ENCODE peak calls at places on chromosomes 3 and 15, in six cellular contexts. A, F, E, N, C and Q are unnamed samples.

GRCh38 chr3:65742914-65743313 is 295.8 kb downstream of the MAGI1 start:
- DNase-seq in A (no peak), F (no peak), E (no peak), N (no peak), C (no peak), Q (no peak)

GRCh38 chr3:187291001-187291511 is 481 bp downstream of the MASP1 start:
- DNase-seq in A (no peak), F (no peak), E (no peak), N (no peak), C (no peak), Q (no peak)

GRCh38 chr3:190595807-190596206 is 81.9 kb downstream of the IL1RAP start:
- DNase-seq in A (no peak), F (no peak), E (no peak), N (no peak), C (no peak), Q (no peak)

GRCh38 chr15:91385301-91385700 is 285.2 kb downstream of the SV2B start:
- DNase-seq in A (no peak), F (no peak), E (no peak), N (no peak), C (peak; percentile 18), Q (no peak)

GRCh38 chr3:15345051-15345607 is 12.7 kb upstream of the SH3BP5 start:
- DNase-seq in A (no peak), F (no peak), E (no peak), N (peak; percentile 58), C (no peak), Q (no peak)

GRCh38 chr15:97748576-97748975 is 211.9 kb upstream of the ARRDC4 start:
- DNase-seq in A (no peak), F (no peak), E (no peak), N (no peak), C (no peak), Q (no peak)

GRCh38 chr15:74062671-74063070 is 19.7 kb downstream of the GOLGA6A start:
- DNase-seq in A (no peak), F (no peak), E (no peak), N (no peak), C (no peak), Q (no peak)

GRCh38 chr3:38610934-38611333 is 38.6 kb downstream of the SCN5A start:
- DNase-seq in A (no peak), F (no peak), E (no peak), N (no peak), C (no peak), Q (no peak)

GRCh38 chr15:20106026-20106425 is 435.6 kb downstream of the GOLGA6L6 start:
- DNase-seq in A (no peak), F (no peak), E (no peak), N (no peak), C (no peak), Q (no peak)

GRCh38 chr3:32305477-32305876 is 67.0 kb downstream of the CMTM8 start:
- DNase-seq in A (no peak), F (no peak), E (no peak), N (no peak), C (no peak), Q (no peak)

GRCh38 chr3:54932606-54933005 is 4.7 kb upstream of the LRTM1 start:
- DNase-seq in A (no peak), F (no peak), E (no peak), N (no peak), C (no peak), Q (no peak)

GRCh38 chr3:126656376-126657134 is 1.6 kb upstream of the TXNRD3 start:
- DNase-seq in A (no peak), F (no peak), E (no peak), N (no peak), C (no peak), Q (no peak)

GRCh38 chr3:150786791-150787190 is 23.8 kb upstream of the SIAH2 start:
- DNase-seq in A (no peak), F (no peak), E (no peak), N (no peak), C (no peak), Q (no peak)

GRCh38 chr15:32819406-32819930 is 101.7 kb downstream of the GREM1 start:
- DNase-seq in A (no peak), F (no peak), E (no peak), N (no peak), C (no peak), Q (no peak)

GRCh38 chr3:194871143-194871863 is 185.6 kb downstream of the FAM43A start:
- DNase-seq in A (peak; percentile 60), F (no peak), E (peak; percentile 83), N (peak; percentile 48), C (peak; percentile 53), Q (no peak)

GRCh38 chr3:81735334-81735733 is 26.1 kb downstream of the GBE1 start:
- DNase-seq in A (no peak), F (no peak), E (no peak), N (no peak), C (no peak), Q (no peak)

GRCh38 chr15:45858491-45858890 is 223.7 kb downstream of the SQOR start:
- DNase-seq in A (no peak), F (no peak), E (no peak), N (no peak), C (no peak), Q (no peak)

GRCh38 chr15:66480267-66480666 is 17.3 kb downstream of the SNAPC5 start:
- DNase-seq in A (no peak), F (no peak), E (no peak), N (no peak), C (no peak), Q (no peak)

GRCh38 chr3:49305608-49306007 is 28.6 kb upstream of the C3orf62 start:
- DNase-seq in A (no peak), F (no peak), E (no peak), N (no peak), C (no peak), Q (no peak)

GRCh38 chr15:75648156-75649000 is 666 bp downstream of the SNX33 start:
- DNase-seq in A (no peak), F (no peak), E (no peak), N (no peak), C (no peak), Q (no peak)

GRCh38 chr3:127688416-127689265 is 15.9 kb downstream of the ABTB1 start:
- DNase-seq in A (no peak), F (no peak), E (no peak), N (no peak), C (no peak), Q (no peak)

GRCh38 chr15:75720787-75721461 is 8.3 kb upstream of the CSPG4 start:
- DNase-seq in A (peak; percentile 82), F (no peak), E (no peak), N (peak; percentile 48), C (no peak), Q (no peak)

GRCh38 chr3:27644936-27645335 is 77.2 kb downstream of the EOMES start:
- DNase-seq in A (no peak), F (no peak), E (no peak), N (no peak), C (no peak), Q (no peak)

GRCh38 chr3:104359546-104359945 is 1007.2 kb upstream of the ALCAM start:
- DNase-seq in A (no peak), F (no peak), E (peak; percentile 73), N (no peak), C (peak; percentile 84), Q (no peak)

GRCh38 chr3:72590732-72591192 is 257.5 kb downstream of the SHQ1 start:
- DNase-seq in A (no peak), F (no peak), E (no peak), N (no peak), C (no peak), Q (no peak)

GRCh38 chr3:23859839-23860382 is 54.2 kb downstream of the UBE2E1 start:
- DNase-seq in A (no peak), F (no peak), E (no peak), N (no peak), C (no peak), Q (no peak)

GRCh38 chr15:70362350-70362749 is 264.6 kb upstream of the TLE3 start:
- DNase-seq in A (no peak), F (no peak), E (no peak), N (no peak), C (no peak), Q (no peak)

GRCh38 chr15:69595009-69595825 is 142.6 kb downstream of the RPLP1 start:
- DNase-seq in A (no peak), F (no peak), E (no peak), N (peak; percentile 84), C (no peak), Q (no peak)

GRCh38 chr3:195128255-195129071 is 142.5 kb downstream of the XXYLT1 start:
- DNase-seq in A (no peak), F (no peak), E (no peak), N (no peak), C (no peak), Q (no peak)

GRCh38 chr15:96521386-96521785 is 190.9 kb downstream of the NR2F2 start:
- DNase-seq in A (no peak), F (no peak), E (no peak), N (no peak), C (no peak), Q (no peak)

GRCh38 chr15:57114070-57114469 is 195.6 kb downstream of the TCF12 start:
- DNase-seq in A (no peak), F (no peak), E (peak; percentile 13), N (no peak), C (no peak), Q (no peak)

GRCh38 chr3:101868534-101869464 is 19.5 kb downstream of the NFKBIZ start:
- DNase-seq in A (no peak), F (no peak), E (peak; percentile 39), N (no peak), C (no peak), Q (no peak)